ENCODE peak calls at places on chromosomes 2 and 18, in eight cellular contexts. F is ELR; Z is GM23248; V is cardiac septum; H is activated naive CD4-positive, alpha-beta T cell; O is AG08395; G is GF-D8; S is LHCN-M2. M is an unnamed sample.

GRCh38 chr2:152407204-152407721 is 72.3 kb downstream of the FMNL2 start:
- DNase-seq in S (peak), Z (peak), H (no peak), O (peak), V (no peak), F (peak), G (no peak), M (no peak)

GRCh38 chr2:49002750-49003149 is 151.6 kb downstream of the FSHR start:
- DNase-seq in F (no peak), S (no peak), Z (peak), V (no peak), O (peak), G (no peak), H (no peak), M (no peak)

GRCh38 chr2:96703021-96703751 is 36.7 kb downstream of the LMAN2L start:
- DNase-seq in Z (no peak), O (no peak), S (no peak), F (no peak), G (no peak), H (no peak), V (no peak), M (peak)

GRCh38 chr2:217920879-217921603 is 81.8 kb downstream of the TNS1 start:
- DNase-seq in S (peak), G (no peak), O (no peak), V (peak), H (no peak), F (no peak), Z (peak), M (no peak)

GRCh38 chr18:14746897-14747296 is 1.1 kb upstream of the ANKRD30B start:
- DNase-seq in S (no peak), G (no peak), F (no peak), H (no peak), Z (no peak), V (no peak), O (no peak), M (peak)

GRCh38 chr2:158457826-158458616 is 1.3 kb downstream of the PKP4 start:
- DNase-seq in G (peak), Z (peak), H (peak), F (peak), S (peak), O (peak), V (peak), M (no peak)

GRCh38 chr2:80102026-80102425 is 202.5 kb downstream of the LRRTM1 start:
- DNase-seq in O (peak), S (peak), H (no peak), Z (peak), F (peak), V (no peak), G (no peak), M (no peak)

GRCh38 chr2:239289545-239289944 is 111.3 kb downstream of the HDAC4 start:
- DNase-seq in H (no peak), Z (no peak), S (no peak), F (no peak), G (no peak), O (no peak), V (no peak), M (peak)

GRCh38 chr18:31679133-31679731 is 5.1 kb downstream of the B4GALT6 start:
- DNase-seq in H (no peak), F (peak), O (peak), G (no peak), Z (peak), S (no peak), V (no peak), M (no peak)

GRCh38 chr2:131092409-131093065 is 723 bp downstream of the FAM168B start:
- DNase-seq in F (peak), G (no peak), Z (peak), S (peak), O (no peak), V (no peak), H (no peak), M (no peak)

GRCh38 chr2:100812573-100812972 is 7.4 kb upstream of the NPAS2 start:
- DNase-seq in F (no peak), G (no peak), S (no peak), H (no peak), V (no peak), O (no peak), Z (no peak), M (no peak)

GRCh38 chr2:42753188-42753813 is 10.6 kb downstream of the OXER1 start:
- DNase-seq in O (no peak), H (no peak), V (no peak), G (peak), F (no peak), S (no peak), Z (no peak), M (peak)

GRCh38 chr18:35110037-35110436 is 68.8 kb downstream of the MAPRE2 start:
- DNase-seq in G (no peak), S (no peak), O (no peak), H (no peak), Z (no peak), F (no peak), V (no peak), M (no peak)

GRCh38 chr2:217954051-217954450 is 48.7 kb downstream of the TNS1 start:
- DNase-seq in H (no peak), O (no peak), F (no peak), V (peak), G (no peak), S (no peak), Z (no peak), M (peak)

GRCh38 chr2:240399419-240400318 is 35.8 kb upstream of the GPC1 start:
- DNase-seq in V (peak), F (no peak), S (no peak), H (no peak), G (no peak), Z (no peak), O (no peak), M (peak)

GRCh38 chr2:43454791-43455190 is 141.0 kb downstream of the THADA start:
- DNase-seq in V (no peak), Z (peak), G (no peak), S (peak), O (no peak), H (no peak), F (peak), M (no peak)